ENCODE peak calls at places on chromosomes 5 and 9, in five cellular contexts. W is psoas muscle; T is fibroblast of mammary gland; M is GM20000; L is activated CD8-positive, alpha-beta T cell treated with anti-CD3 and anti-CD28 coated beads for 36 hours. A is an unnamed sample.

GRCh38 chr9:129442791-129443511 is 177.9 kb downstream of the C9orf50 start:
- DNase-seq in L (no peak), M (no peak), W (no peak), T (no peak), A (no peak)

GRCh38 chr9:116952434-116952805 is 265.3 kb downstream of the TRIM32 start:
- DNase-seq in W (no peak), L (no peak), T (no peak), M (no peak), A (no peak)

GRCh38 chr5:35029333-35029732 is 18.4 kb downstream of the AGXT2 start:
- DNase-seq in W (peak; percentile 65), L (no peak), T (peak; percentile 96), M (no peak), A (no peak)

GRCh38 chr9:14027114-14027812 is 286.7 kb downstream of the NFIB start:
- DNase-seq in L (no peak), W (peak; percentile 84), M (no peak), T (no peak), A (peak; percentile 16)

GRCh38 chr5:154058055-154059038 is 19.6 kb downstream of the MFAP3 start:
- DNase-seq in L (peak; percentile 13), W (no peak), M (peak; percentile 22), T (peak; percentile 58), A (no peak)

GRCh38 chr5:108345541-108346171 is 36.2 kb downstream of the FBXL17 start:
- DNase-seq in W (no peak), T (peak; percentile 62), L (no peak), M (peak; percentile 14), A (no peak)

GRCh38 chr9:79477955-79478751 is 93.6 kb upstream of the TLE4 start:
- DNase-seq in M (peak; percentile 31), W (no peak), L (peak; percentile 61), T (no peak), A (peak; percentile 46)

GRCh38 chr9:20620658-20621552 is 1.4 kb downstream of the MLLT3 start:
- DNase-seq in M (peak; percentile 45), T (peak; percentile 27), W (peak; percentile 65), L (peak; percentile 74), A (peak; percentile 20)

GRCh38 chr9:102237520-102237919 is 499.1 kb upstream of the GRIN3A start:
- DNase-seq in W (no peak), M (no peak), L (no peak), T (no peak), A (no peak)

GRCh38 chr5:37774912-37775483 is 64.8 kb downstream of the GDNF start:
- DNase-seq in T (peak; percentile 67), M (no peak), L (peak; percentile 57), W (no peak), A (no peak)

GRCh38 chr5:152092580-152092979 is 167.9 kb upstream of the GLRA1 start:
- DNase-seq in L (no peak), M (no peak), T (peak; percentile 2), W (no peak), A (no peak)

GRCh38 chr5:134561871-134562296 is 36.4 kb downstream of the JADE2 start:
- DNase-seq in M (no peak), W (no peak), L (peak; percentile 29), T (peak; percentile 81), A (peak; percentile 77)

GRCh38 chr5:15510092-15510491 is 10.1 kb downstream of the FBXL7 start:
- DNase-seq in W (no peak), T (peak; percentile 26), M (no peak), L (no peak), A (no peak)

GRCh38 chr9:87502446-87503232 is 5.0 kb downstream of the DAPK1 start:
- DNase-seq in M (no peak), T (no peak), L (no peak), W (no peak), A (no peak)

GRCh38 chr9:124426361-124426760 is 11.1 kb upstream of the PSMB7 start:
- DNase-seq in T (no peak), L (no peak), M (no peak), W (no peak), A (no peak)

GRCh38 chr5:13659391-13659790 is 285.1 kb downstream of the DNAH5 start:
- DNase-seq in W (no peak), L (no peak), T (peak; percentile 12), M (no peak), A (no peak)

GRCh38 chr5:161530700-161531099 is 15.8 kb downstream of the GABRB2 start:
- DNase-seq in W (no peak), T (no peak), M (no peak), L (no peak), A (no peak)

DNA sequence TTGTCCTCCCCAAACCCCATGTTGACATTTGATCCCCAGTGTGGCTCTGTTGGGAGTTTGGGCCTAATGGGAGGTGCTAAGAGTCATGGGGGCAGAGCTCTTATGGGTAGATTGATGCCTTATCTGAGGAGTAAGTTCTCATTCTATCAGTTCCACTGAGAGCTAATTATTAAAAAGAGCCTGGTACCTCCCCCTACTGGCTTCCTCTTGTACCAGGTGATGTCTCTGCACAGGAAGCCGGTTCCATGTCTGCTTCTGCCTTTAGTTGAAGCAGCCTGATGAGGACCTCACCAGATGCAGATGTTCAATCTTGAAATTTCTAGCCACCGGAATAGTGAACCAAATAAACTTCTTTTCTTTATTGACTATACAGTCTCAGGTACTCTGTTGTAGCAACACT is 10.8 kb downstream of the GABRB2 start:
- DNase-seq in T (no peak), L (no peak), W (no peak), M (no peak), A (no peak)
- TF ChIP-seq CTCF in T (no peak), L (no peak), W (no peak), M (no peak), A (no peak)

GRCh38 chr5:68215888-68216736 is 556 bp downstream of the PIK3R1 start:
- DNase-seq in T (no peak), M (peak; percentile 85), L (peak; percentile 74), W (peak; percentile 76), A (no peak)

GRCh38 chr5:68215208-68215887 is at the start of gene PIK3R1:
- DNase-seq in W (peak; percentile 98), M (peak; percentile 99), T (peak; percentile 91), L (peak; percentile 94), A (peak; percentile 98)

GRCh38 chr5:68214472-68215207 is 916 bp upstream of the PIK3R1 start:
- DNase-seq in M (peak; percentile 75), W (no peak), T (no peak), L (peak; percentile 71), A (no peak)

GRCh38 chr5:68217476-68217984 is 2.0 kb downstream of the PIK3R1 start:
- DNase-seq in W (no peak), M (no peak), T (peak; percentile 24), L (no peak), A (no peak)

DNA sequence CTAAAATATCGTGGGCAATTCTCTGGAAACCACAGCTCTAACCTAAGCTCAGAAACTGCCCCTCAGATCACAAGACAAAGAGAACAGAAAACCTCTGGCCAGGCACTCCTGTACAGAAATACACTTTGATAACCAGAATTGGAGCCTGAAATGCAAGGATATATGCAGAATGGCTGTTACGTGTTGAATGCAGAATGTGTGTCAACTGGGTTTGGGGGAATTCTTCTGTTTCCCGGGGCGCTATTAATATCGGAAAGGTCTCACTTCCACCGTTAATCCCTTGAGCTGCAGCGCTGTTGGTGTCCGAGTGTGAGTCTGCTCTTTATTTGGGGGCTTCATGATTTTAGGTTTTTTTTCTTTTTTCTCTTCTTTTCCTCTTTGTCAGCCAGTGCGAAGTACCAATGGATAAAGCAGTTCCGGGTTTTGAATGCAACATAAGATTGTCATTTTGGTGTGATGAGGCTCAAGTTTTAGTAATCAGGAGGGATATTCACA is 1.2 kb downstream of the PIK3R1 start:
- DNase-seq in T (no peak), L (no peak), M (no peak), W (no peak), A (peak; percentile 7)
- TF ChIP-seq CTCF in T (no peak), L (no peak), M (no peak), W (no peak), A (no peak)

GRCh38 chr9:4741365-4742031 is 496 bp upstream of the AK3 start:
- DNase-seq in M (peak; percentile 26), W (no peak), L (no peak), T (peak; percentile 18), A (peak; percentile 16)
- TF ChIP-seq CTCF in M (no peak), W (no peak), L (no peak), T (no peak), A (no peak)

GRCh38 chr9:137741330-137741729 is 122.5 kb downstream of the EHMT1 start:
- DNase-seq in T (no peak), L (no peak), M (no peak), W (no peak), A (no peak)
- TF ChIP-seq CTCF in T (no peak), L (no peak), M (no peak), W (no peak), A (no peak)

DNA sequence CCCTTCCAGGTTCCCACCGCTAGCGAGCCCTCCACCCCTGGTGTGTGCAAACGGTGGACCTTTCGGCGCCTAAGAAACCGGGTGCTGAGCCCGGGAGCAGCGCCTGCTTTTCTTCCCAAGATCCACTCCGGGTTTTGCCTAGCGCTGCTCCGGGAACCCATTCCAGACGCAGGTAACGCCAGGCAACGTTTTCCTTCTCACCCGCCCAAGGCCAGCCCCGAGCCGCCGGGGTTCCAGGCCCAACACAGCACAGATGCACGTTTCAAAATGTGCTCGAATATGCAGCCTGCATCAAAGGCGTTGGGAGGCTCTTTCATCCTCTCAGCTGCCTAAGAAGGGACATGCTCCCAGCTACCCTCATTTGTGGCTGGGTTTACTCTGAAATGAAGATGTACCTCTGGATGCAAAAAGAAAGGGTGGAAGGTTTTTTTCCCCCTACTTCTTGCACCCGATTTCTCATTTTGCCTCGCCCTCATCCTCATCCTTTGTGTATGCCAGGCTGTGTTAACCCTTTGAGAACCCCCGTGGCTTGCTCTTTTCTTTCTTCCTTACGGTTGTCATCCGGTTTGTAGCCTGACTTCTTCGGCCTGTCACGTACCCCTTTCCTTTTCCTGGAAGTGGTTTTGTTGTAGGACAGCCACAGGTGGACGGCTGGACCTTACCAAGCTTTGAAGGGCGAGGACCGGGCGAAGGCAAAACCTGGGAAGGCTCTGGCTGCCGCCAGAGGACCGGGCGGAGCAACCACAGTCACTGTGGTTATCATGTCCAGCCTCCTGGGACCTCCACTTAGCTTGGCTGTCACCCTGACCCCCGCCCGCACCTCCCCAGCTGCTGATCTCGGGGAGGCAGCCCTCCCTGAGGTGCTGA is 227.0 kb downstream of the SMARCA2 start:
- DNase-seq in M (peak; percentile 65), L (peak; percentile 73), W (peak; percentile 83), T (peak; percentile 90), A (peak; percentile 82)
- TF ChIP-seq CTCF in M (no peak), L (no peak), W (no peak), T (no peak), A (no peak)

A was measured in endothelial cell.